ENCODE peak calls at places on chromosomes 2 and 18, in eight cellular contexts. W, C, X, B, V, A, L and U are unnamed samples.

GRCh38 chr2:97714950-97715652 is 1.7 kb downstream of the ZAP70 start:
- DNase-seq in W (no peak), C (no peak), X (no peak), B (no peak), V (no peak), A (no peak), L (no peak), U (no peak)

GRCh38 chr2:224178085-224178484 is 139.0 kb upstream of the SERPINE2 start:
- DNase-seq in W (no peak), C (peak; percentile 22), X (no peak), B (no peak), V (no peak), A (no peak), L (no peak), U (no peak)

GRCh38 chr2:168432565-168433186 is 23.4 kb upstream of the CERS6 start:
- DNase-seq in W (peak; percentile 14), C (peak; percentile 35), X (no peak), B (no peak), V (no peak), A (no peak), L (no peak), U (no peak)

GRCh38 chr2:68385232-68385906 is 20.3 kb downstream of the PLEK start:
- DNase-seq in W (no peak), C (no peak), X (peak; percentile 13), B (no peak), V (no peak), A (no peak), L (no peak), U (no peak)

GRCh38 chr2:128512664-128513415 is 194.2 kb upstream of the HS6ST1 start:
- DNase-seq in W (no peak), C (no peak), X (no peak), B (no peak), V (no peak), A (no peak), L (no peak), U (no peak)

GRCh38 chr2:179340678-179341077 is 76.0 kb upstream of the SESTD1 start:
- DNase-seq in W (no peak), C (peak; percentile 19), X (no peak), B (no peak), V (no peak), A (peak; percentile 13), L (no peak), U (no peak)

GRCh38 chr2:43083710-43084698 is 142.4 kb downstream of the ZFP36L2 start:
- DNase-seq in W (no peak), C (no peak), X (peak; percentile 53), B (no peak), V (peak; percentile 19), A (no peak), L (no peak), U (no peak)

GRCh38 chr2:117945296-117945695 is 68.6 kb downstream of the CCDC93 start:
- DNase-seq in W (no peak), C (no peak), X (no peak), B (no peak), V (no peak), A (no peak), L (no peak), U (no peak)

GRCh38 chr18:10101293-10101701 is 187.5 kb downstream of the VAPA start:
- DNase-seq in W (no peak), C (peak; percentile 35), X (peak; percentile 32), B (no peak), V (no peak), A (no peak), L (no peak), U (no peak)

GRCh38 chr2:67322361-67323001 is 74.7 kb upstream of the ETAA1 start:
- DNase-seq in W (no peak), C (peak; percentile 55), X (peak; percentile 78), B (peak; percentile 25), V (peak; percentile 10), A (no peak), L (no peak), U (peak; percentile 29)

GRCh38 chr18:80103231-80103630 is 5.8 kb upstream of the ADNP2 start:
- DNase-seq in W (no peak), C (no peak), X (peak; percentile 58), B (no peak), V (no peak), A (no peak), L (no peak), U (no peak)

GRCh38 chr2:104758199-104758620 is 95.7 kb upstream of the POU3F3 start:
- DNase-seq in W (no peak), C (peak; percentile 77), X (peak; percentile 18), B (peak; percentile 3), V (no peak), A (no peak), L (no peak), U (no peak)